ENCODE peak calls at places on chromosomes 13 and 19, in five cellular contexts. D is suprapubic skin, P is HCT116, U is Peyer's patch, H is adrenal gland. F is an unnamed sample.

GRCh38 chr13:29924482-29924884 is 74.1 kb upstream of the UBL3 start:
- DNase-seq in D (no peak), P (no peak), U (no peak), H (no peak), F (no peak)

GRCh38 chr19:35774274-35775045 is 904 bp upstream of the ARHGAP33 start:
- DNase-seq in D (no peak), P (no peak), U (no peak), H (no peak), F (no peak)

GRCh38 chr13:33787051-33787591 is 30.8 kb upstream of the RFC3 start:
- DNase-seq in D (no peak), P (no peak), U (no peak), H (no peak), F (no peak)

GRCh38 chr19:43452517-43453045 is 12.8 kb downstream of the LYPD3 start:
- DNase-seq in D (no peak), P (no peak), U (no peak), H (no peak), F (no peak)

GRCh38 chr13:48842316-48842715 is 133.4 kb upstream of the FNDC3A start:
- DNase-seq in D (no peak), P (no peak), U (no peak), H (no peak), F (no peak)

GRCh38 chr13:41122838-41123237 is 9.8 kb downstream of the KBTBD6 start:
- DNase-seq in D (no peak), P (no peak), U (no peak), H (no peak), F (no peak)

GRCh38 chr13:99442273-99442895 is 58.9 kb upstream of the TM9SF2 start:
- DNase-seq in D (no peak), P (peak), U (peak), H (peak), F (peak)

GRCh38 chr19:54792814-54793213 is 10.6 kb upstream of the KIR2DL4 start:
- DNase-seq in D (no peak), P (no peak), U (no peak), H (peak), F (no peak)

GRCh38 chr19:15551183-15552004 is 43.1 kb downstream of the CYP4F22 start:
- DNase-seq in D (no peak), P (no peak), U (peak), H (peak), F (peak)

GRCh38 chr13:100517706-100518105 is 70.9 kb downstream of the GGACT start:
- DNase-seq in D (no peak), P (no peak), U (no peak), H (no peak), F (no peak)

GRCh38 chr13:36418022-36418805 is 14.1 kb upstream of the CCNA1 start:
- DNase-seq in D (no peak), P (no peak), U (no peak), H (no peak), F (peak)

GRCh38 chr19:46866407-46867132 is 5.8 kb downstream of the ARHGAP35 start:
- DNase-seq in D (peak), P (no peak), U (no peak), H (no peak), F (peak)

GRCh38 chr19:56252699-56253422 is 19.7 kb upstream of the EDDM13 start:
- DNase-seq in D (peak), P (peak), U (peak), H (peak), F (peak)

GRCh38 chr19:13096968-13097330 is 5.7 kb downstream of the LYL1 start:
- DNase-seq in D (no peak), P (no peak), U (no peak), H (no peak), F (peak)

GRCh38 chr13:95455782-95456181 is 96.7 kb upstream of the CLDN10 start:
- DNase-seq in D (no peak), P (no peak), U (no peak), H (no peak), F (peak)

GRCh38 chr19:35040474-35040825 is 1.1 kb upstream of the HPN start:
- DNase-seq in D (no peak), P (no peak), U (no peak), H (no peak), F (no peak)

GRCh38 chr13:28423010-28423409 is 71.9 kb downstream of the FLT1 start:
- DNase-seq in D (no peak), P (no peak), U (peak), H (peak), F (no peak)

GRCh38 chr13:101767096-101767495 is 314.6 kb downstream of the ITGBL1 start:
- DNase-seq in D (no peak), P (no peak), U (no peak), H (no peak), F (no peak)

GRCh38 chr13:47085346-47085745 is 188.5 kb upstream of the HTR2A start:
- DNase-seq in D (no peak), P (no peak), U (no peak), H (no peak), F (no peak)

GRCh38 chr19:13053761-13054604 is 48.7 kb downstream of the LYL1 start:
- DNase-seq in D (peak), P (peak), U (no peak), H (peak), F (no peak)

GRCh38 chr13:92175330-92175729 is 776.9 kb downstream of the GPC5 start:
- DNase-seq in D (no peak), P (no peak), U (no peak), H (peak), F (peak)

GRCh38 chr19:31300406-31300805 is 48.8 kb downstream of the TSHZ3 start:
- DNase-seq in D (no peak), P (no peak), U (no peak), H (no peak), F (no peak)

GRCh38 chr19:4318460-4318859 is 14.1 kb downstream of the FSD1 start:
- DNase-seq in D (no peak), P (no peak), U (no peak), H (no peak), F (no peak)

GRCh38 chr13:71758823-71759222 is 108.2 kb downstream of the DACH1 start:
- DNase-seq in D (no peak), P (no peak), U (no peak), H (no peak), F (no peak)

GRCh38 chr13:46604226-46604968 is 51.4 kb downstream of the LRCH1 start:
- DNase-seq in D (no peak), P (no peak), U (no peak), H (no peak), F (peak)

GRCh38 chr19:33473644-33474305 is 47.8 kb downstream of the PEPD start:
- DNase-seq in D (peak), P (no peak), U (no peak), H (no peak), F (no peak)

DNA sequence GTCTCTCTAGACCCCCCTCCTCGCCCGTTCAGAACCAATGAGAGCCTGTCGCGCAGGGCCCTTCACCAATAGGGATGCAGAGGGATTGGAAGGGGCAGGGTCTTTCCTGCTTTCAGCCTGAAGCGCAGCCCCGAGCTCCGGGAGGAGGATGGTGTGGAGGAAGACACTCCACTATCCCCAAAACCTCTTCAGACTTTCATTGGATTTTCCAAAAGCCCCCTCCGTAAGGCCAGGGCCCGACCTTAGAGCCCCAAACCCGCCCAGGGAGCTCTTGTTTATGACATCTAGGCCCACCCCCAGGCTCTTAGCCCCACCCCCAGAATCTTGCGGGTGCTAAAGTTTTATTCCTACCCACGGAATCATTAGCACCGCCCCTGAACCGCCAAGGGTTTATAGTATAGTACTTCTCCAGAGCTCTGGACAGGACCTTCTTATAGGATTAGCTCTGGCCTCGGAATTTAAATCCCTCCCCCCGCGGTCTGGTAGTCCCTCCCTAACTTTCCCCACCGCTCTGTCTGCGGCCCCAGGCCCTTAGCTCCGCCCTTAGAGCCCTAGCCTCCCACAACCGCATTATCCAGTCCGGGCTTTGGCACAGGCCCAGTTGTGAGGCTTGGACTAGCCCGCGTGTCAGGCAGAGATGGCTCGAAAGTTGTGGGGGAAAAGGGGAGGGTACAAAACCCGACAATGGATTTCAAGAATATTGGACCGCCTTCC is 6.6 kb upstream of the EML2 start:
- DNase-seq in D (peak), P (peak), U (peak), H (peak), F (peak)
- TF ChIP-seq POLR2A in D (no peak), P (no peak), U (no peak), H (no peak), F (no peak)

GRCh38 chr19:2478324-2478755 is 2.4 kb downstream of the GADD45B start:
- DNase-seq in D (peak), P (no peak), U (peak), H (peak), F (peak)
- TF ChIP-seq POLR2A in D (no peak), P (no peak), U (peak), H (no peak), F (no peak)

GRCh38 chr19:6199240-6199983 is 63.9 kb downstream of the ACSBG2 start:
- DNase-seq in D (peak), P (peak), U (peak), H (peak), F (peak)
- TF ChIP-seq POLR2A in D (no peak), P (peak), U (no peak), H (no peak), F (peak)

GRCh38 chr19:1009976-1010538 is 9.8 kb downstream of the GRIN3B start:
- DNase-seq in D (no peak), P (no peak), U (no peak), H (no peak), F (no peak)
- TF ChIP-seq POLR2A in D (no peak), P (no peak), U (no peak), H (no peak), F (no peak)

GRCh38 chr19:5711025-5711424 is 8.9 kb downstream of the LONP1 start:
- DNase-seq in D (no peak), P (no peak), U (no peak), H (no peak), F (no peak)
- TF ChIP-seq POLR2A in D (no peak), P (no peak), U (no peak), H (no peak), F (no peak)

GRCh38 chr19:44886141-44886540 is 4.9 kb upstream of the TOMM40 start:
- DNase-seq in D (no peak), P (no peak), U (no peak), H (no peak), F (no peak)
- TF ChIP-seq POLR2A in D (no peak), P (no peak), U (no peak), H (no peak), F (no peak)

DNA sequence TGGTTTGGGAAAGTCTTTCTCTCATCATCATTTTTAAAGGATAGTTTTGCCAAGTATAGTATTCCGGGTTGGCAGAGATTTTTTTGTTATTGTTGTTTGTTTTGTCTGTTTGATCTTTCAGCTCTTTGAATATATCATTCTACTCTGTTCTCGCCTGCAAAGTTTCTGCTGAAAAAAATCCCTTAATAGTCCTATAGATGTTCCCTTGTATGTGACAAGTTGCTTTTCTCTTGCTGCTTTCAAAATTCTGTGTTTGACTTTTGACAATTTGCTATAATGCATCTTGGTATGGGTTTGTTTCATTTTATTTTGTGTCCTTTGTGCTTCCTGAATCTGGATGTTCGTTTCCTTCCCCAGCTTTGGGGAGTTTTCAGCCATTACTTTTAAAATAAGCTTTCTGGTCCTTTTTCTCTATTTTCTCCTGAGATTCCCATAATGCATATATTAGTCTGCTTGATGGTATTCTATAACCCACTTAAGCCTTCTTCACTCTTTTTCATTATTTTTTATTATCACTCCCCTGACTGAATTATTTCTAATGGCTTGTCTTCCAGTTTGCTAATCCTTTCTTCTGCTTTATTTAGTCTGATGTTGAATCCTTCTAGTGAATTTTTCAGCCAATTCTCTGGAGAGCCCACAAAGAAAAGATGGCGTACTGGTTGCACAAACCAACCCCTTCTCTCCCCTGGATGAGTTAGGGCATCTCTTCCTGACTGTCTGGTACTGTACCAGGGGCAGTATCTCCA is 14.6 kb downstream of the ZNF569 start:
- DNase-seq in D (no peak), P (no peak), U (no peak), H (no peak), F (no peak)
- TF ChIP-seq POLR2A in D (no peak), P (no peak), U (no peak), H (no peak), F (no peak)

DNA sequence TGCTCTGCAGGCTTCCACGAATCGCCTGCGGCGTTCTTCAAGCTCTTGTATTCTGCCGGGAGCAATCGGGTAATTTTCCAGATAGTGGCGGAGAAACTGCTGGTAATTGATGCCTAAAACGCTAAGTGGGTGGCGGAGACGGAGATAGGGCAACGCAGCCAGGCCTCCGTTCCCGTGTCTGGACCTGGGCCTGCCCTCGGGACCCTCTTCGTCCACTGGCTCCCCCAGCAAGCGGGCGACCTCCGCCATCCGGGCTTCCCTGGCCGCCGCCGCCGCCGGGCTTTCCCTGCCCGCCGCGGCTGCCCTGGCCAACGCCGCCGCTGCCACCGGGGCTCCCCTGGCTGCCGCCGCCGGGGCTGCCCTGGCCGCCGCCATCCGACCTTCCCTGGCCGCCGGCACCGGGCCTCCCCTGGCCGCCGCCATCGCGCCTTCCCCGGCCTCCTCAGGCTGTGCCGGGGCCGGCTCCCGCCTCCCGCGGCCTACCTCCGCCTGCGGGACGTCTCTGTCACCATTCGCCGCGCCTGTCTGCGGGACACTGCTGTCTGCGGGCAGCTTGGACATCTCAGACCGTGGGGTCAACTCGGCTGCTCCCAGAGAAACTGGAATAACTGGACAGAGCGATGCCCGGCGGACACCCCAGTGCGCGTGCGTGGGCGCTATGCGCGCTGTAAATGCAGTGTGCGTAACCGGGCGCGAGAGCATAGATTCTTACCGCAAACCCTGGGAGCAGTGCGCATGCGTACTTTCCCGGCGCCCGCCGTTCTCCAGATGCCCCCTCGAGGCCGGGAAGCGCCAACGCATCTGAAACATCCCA is at the start of gene EID2:
- DNase-seq in D (peak), P (peak), U (peak), H (peak), F (peak)
- TF ChIP-seq POLR2A in D (peak), P (peak), U (peak), H (peak), F (peak)

GRCh38 chr19:52189745-52190678 is at the start of gene PPP2R1A:
- DNase-seq in D (peak), P (peak), U (peak), H (peak), F (peak)
- TF ChIP-seq POLR2A in D (peak), P (no peak), U (peak), H (peak), F (peak)